ENCODE peak calls at places on chromosome 5, in seven cellular contexts. B is naive thymus-derived CD8-positive, alpha-beta T cell; P is HFFc6; H is iris pigment epithelial cell; W is mucosa of gallbladder; I is GDM1; X is posterior cingulate gyrus. Z is an unnamed sample.

GRCh38 chr5:180785151-180785781 is 17.3 kb downstream of the MGAT1 start:
- DNase-seq in H (peak), B (no peak), W (no peak), X (peak), I (no peak), P (peak), Z (no peak)

GRCh38 chr5:56729488-56729887 is 85.9 kb upstream of the MAP3K1 start:
- DNase-seq in W (no peak), P (no peak), B (no peak), I (no peak), H (no peak), X (no peak), Z (no peak)

GRCh38 chr5:89458330-89458656 is 575.3 kb upstream of the MEF2C start:
- DNase-seq in P (no peak), H (no peak), W (no peak), B (no peak), I (no peak), X (no peak), Z (no peak)

GRCh38 chr5:35777358-35778087 is 79.2 kb upstream of the IL7R start:
- DNase-seq in H (peak), P (peak), B (peak), I (peak), W (peak), X (no peak), Z (peak)

GRCh38 chr5:119255571-119256356 is 100.1 kb upstream of the TNFAIP8 start:
- DNase-seq in P (no peak), H (no peak), W (peak), X (no peak), I (no peak), B (no peak), Z (peak)

GRCh38 chr5:11684607-11685006 is 219.6 kb downstream of the CTNND2 start:
- DNase-seq in B (no peak), W (no peak), P (no peak), I (peak), X (no peak), H (no peak), Z (no peak)

GRCh38 chr5:5271606-5272321 is 131.6 kb downstream of the ADAMTS16 start:
- DNase-seq in I (no peak), H (peak), X (no peak), P (peak), B (no peak), W (peak), Z (no peak)

GRCh38 chr5:124949862-124950261 is 203.4 kb upstream of the ZNF608 start:
- DNase-seq in B (no peak), X (no peak), I (no peak), P (no peak), W (no peak), H (no peak), Z (no peak)